ENCODE peak calls at places on chromosomes 1 and 21, in four cellular contexts. Q is bronchial epithelial cell, B is GM20000, Y is mucosa of descending colon. R is an unnamed sample.

GRCh38 chr1:244231572-244232315 is 180.7 kb downstream of the ZBTB18 start:
- DNase-seq in Q (peak; percentile 10), Y (no peak), B (no peak), R (peak; percentile 57)

GRCh38 chr1:52416811-52417210 is 12.4 kb downstream of the PRPF38A start:
- DNase-seq in Y (no peak), B (no peak), Q (no peak), R (no peak)

GRCh38 chr1:183195146-183195571 is 9.1 kb downstream of the LAMC2 start:
- DNase-seq in B (no peak), Y (no peak), Q (peak; percentile 81), R (peak; percentile 91)

GRCh38 chr1:34985063-34985770 is at the start of gene TMEM35B:
- DNase-seq in Y (peak; percentile 83), Q (no peak), B (peak; percentile 89), R (peak; percentile 64)

GRCh38 chr1:211335507-211336157 is 9.0 kb downstream of the TRAF5 start:
- DNase-seq in Y (peak; percentile 76), Q (no peak), B (peak; percentile 46), R (peak; percentile 32)

GRCh38 chr1:185215911-185216310 is 58.9 kb downstream of the SWT1 start:
- DNase-seq in Q (peak; percentile 75), Y (no peak), B (no peak), R (no peak)

GRCh38 chr21:24179110-24179509 is 1428.2 kb downstream of the MRPL39 start:
- DNase-seq in Q (no peak), Y (no peak), B (no peak), R (no peak)

GRCh38 chr1:165884690-165885304 is 57.4 kb downstream of the UCK2 start:
- DNase-seq in Y (no peak), B (no peak), Q (no peak), R (no peak)

GRCh38 chr1:170537798-170538503 is 6.0 kb downstream of the GORAB start:
- DNase-seq in B (no peak), Q (peak; percentile 57), Y (no peak), R (peak; percentile 49)

GRCh38 chr1:184840596-184840995 is 85.9 kb upstream of the EDEM3 start:
- DNase-seq in B (no peak), Q (no peak), Y (no peak), R (no peak)

GRCh38 chr1:243921113-243921512 is 71.1 kb upstream of the AKT3 start:
- DNase-seq in Q (no peak), B (no peak), Y (no peak), R (no peak)

GRCh38 chr1:38932496-38933014 is 9.1 kb downstream of the RHBDL2 start:
- DNase-seq in Y (no peak), Q (no peak), B (no peak), R (no peak)

GRCh38 chr1:42957880-42958487 is 684 bp downstream of the SLC2A1 start:
- DNase-seq in Y (peak; percentile 79), B (peak; percentile 96), Q (no peak), R (peak; percentile 74)

GRCh38 chr1:78721136-78721535 is 71.5 kb downstream of the IFI44 start:
- DNase-seq in Q (no peak), Y (no peak), B (no peak), R (no peak)

GRCh38 chr1:46622341-46622740 is 5.7 kb upstream of the MOB3C start:
- DNase-seq in Q (peak; percentile 48), B (peak; percentile 35), Y (no peak), R (peak; percentile 40)

GRCh38 chr1:59263116-59263515 is 33.8 kb upstream of the FGGY start:
- DNase-seq in B (no peak), Y (no peak), Q (no peak), R (no peak)

GRCh38 chr1:27416387-27417111 is 24.1 kb downstream of the GPR3 start:
- DNase-seq in B (no peak), Q (peak; percentile 76), Y (no peak), R (peak; percentile 69)

GRCh38 chr1:230371923-230372703 is 54.0 kb downstream of the PGBD5 start:
- DNase-seq in Q (no peak), B (no peak), Y (no peak), R (no peak)

GRCh38 chr1:17655922-17656321 is 99.2 kb upstream of the ACTL8 start:
- DNase-seq in B (no peak), Y (no peak), Q (no peak), R (no peak)

GRCh38 chr21:45407629-45408247 is 2.8 kb downstream of the COL18A1 start:
- DNase-seq in Y (peak; percentile 27), Q (peak; percentile 12), B (no peak), R (no peak)

GRCh38 chr1:1334835-1335234 is 3.8 kb downstream of the TAS1R3 start:
- DNase-seq in B (no peak), Q (no peak), Y (no peak), R (no peak)

GRCh38 chr1:28130901-28131300 is 42.5 kb upstream of the EYA3 start:
- DNase-seq in Q (no peak), B (no peak), Y (no peak), R (no peak)

GRCh38 chr1:235022341-235023196 is 106.1 kb downstream of the TOMM20 start:
- DNase-seq in Q (no peak), Y (no peak), B (no peak), R (no peak)

GRCh38 chr1:32351859-32352745 is 10.2 kb downstream of the FAM229A start:
- DNase-seq in Q (no peak), B (no peak), Y (peak; percentile 79), R (peak; percentile 43)

GRCh38 chr21:46509760-46510159 is 51.1 kb downstream of the DIP2A start:
- DNase-seq in Y (no peak), Q (peak; percentile 88), B (no peak), R (peak; percentile 11)

GRCh38 chr1:65075123-65075976 is 72.7 kb upstream of the AK4 start:
- DNase-seq in Q (peak; percentile 61), B (peak; percentile 70), Y (no peak), R (peak; percentile 64)

GRCh38 chr1:41240806-41241747 is 1.0 kb downstream of the SCMH1 start:
- DNase-seq in B (peak; percentile 85), Q (no peak), Y (peak; percentile 78), R (peak; percentile 66)

GRCh38 chr1:197199923-197200467 is 53.5 kb upstream of the ASPM start:
- DNase-seq in B (no peak), Y (no peak), Q (no peak), R (peak; percentile 29)

R was measured in kidney tubule cell.